ENCODE peak calls at places on chromosomes 5 and 9, in ten cellular contexts. One of them, this sample, is unnamed.

GRCh38 chr9:135980926-135981630 is 19.9 kb upstream of the UBAC1 start:
- DNase-seq in fibroblast of villous mesenchyme: no peak
- DNase-seq in LNCaP clone FGC: no peak
- DNase-seq in tibial nerve: peak
- DNase-seq in AG04450: no peak
- DNase-seq in H9: no peak
- DNase-seq in mesothelial cell of epicardium: no peak
- DNase-seq in Caco-2: no peak
- DNase-seq in left ventricle myocardium inferior: peak
- DNase-seq in psoas muscle: peak
- DNase-seq in this sample: no peak

GRCh38 chr9:114396558-114397218 is 8.9 kb upstream of the AKNA start:
- DNase-seq in fibroblast of villous mesenchyme: peak
- DNase-seq in LNCaP clone FGC: no peak
- DNase-seq in tibial nerve: no peak
- DNase-seq in AG04450: peak
- DNase-seq in H9: no peak
- DNase-seq in mesothelial cell of epicardium: no peak
- DNase-seq in Caco-2: peak
- DNase-seq in left ventricle myocardium inferior: no peak
- DNase-seq in psoas muscle: no peak
- DNase-seq in this sample: no peak

GRCh38 chr5:35780236-35780635 is 76.5 kb upstream of the IL7R start:
- DNase-seq in fibroblast of villous mesenchyme: no peak
- DNase-seq in LNCaP clone FGC: no peak
- DNase-seq in tibial nerve: no peak
- DNase-seq in AG04450: no peak
- DNase-seq in H9: no peak
- DNase-seq in mesothelial cell of epicardium: no peak
- DNase-seq in Caco-2: no peak
- DNase-seq in left ventricle myocardium inferior: no peak
- DNase-seq in psoas muscle: no peak
- DNase-seq in this sample: no peak

GRCh38 chr5:25190521-25191000 is 545.8 kb upstream of the CDH10 start:
- DNase-seq in fibroblast of villous mesenchyme: peak
- DNase-seq in LNCaP clone FGC: no peak
- DNase-seq in tibial nerve: no peak
- DNase-seq in AG04450: no peak
- DNase-seq in H9: no peak
- DNase-seq in mesothelial cell of epicardium: no peak
- DNase-seq in Caco-2: no peak
- DNase-seq in left ventricle myocardium inferior: no peak
- DNase-seq in psoas muscle: no peak
- DNase-seq in this sample: no peak

GRCh38 chr5:134455466-134455865 is 43.8 kb upstream of the CDKN2AIPNL start:
- DNase-seq in fibroblast of villous mesenchyme: no peak
- DNase-seq in LNCaP clone FGC: no peak
- DNase-seq in tibial nerve: no peak
- DNase-seq in AG04450: no peak
- DNase-seq in H9: no peak
- DNase-seq in mesothelial cell of epicardium: no peak
- DNase-seq in Caco-2: no peak
- DNase-seq in left ventricle myocardium inferior: no peak
- DNase-seq in psoas muscle: no peak
- DNase-seq in this sample: no peak

GRCh38 chr5:176497852-176498251 is 39.4 kb downstream of the RNF44 start:
- DNase-seq in fibroblast of villous mesenchyme: no peak
- DNase-seq in LNCaP clone FGC: no peak
- DNase-seq in tibial nerve: no peak
- DNase-seq in AG04450: no peak
- DNase-seq in H9: no peak
- DNase-seq in mesothelial cell of epicardium: no peak
- DNase-seq in Caco-2: no peak
- DNase-seq in left ventricle myocardium inferior: no peak
- DNase-seq in psoas muscle: no peak
- DNase-seq in this sample: no peak

GRCh38 chr5:147359551-147359950 is 124.7 kb downstream of the STK32A start:
- DNase-seq in fibroblast of villous mesenchyme: no peak
- DNase-seq in LNCaP clone FGC: no peak
- DNase-seq in tibial nerve: no peak
- DNase-seq in AG04450: no peak
- DNase-seq in H9: no peak
- DNase-seq in mesothelial cell of epicardium: no peak
- DNase-seq in Caco-2: no peak
- DNase-seq in left ventricle myocardium inferior: no peak
- DNase-seq in psoas muscle: no peak
- DNase-seq in this sample: no peak

GRCh38 chr5:98774192-98775046 is 956 bp downstream of the RGMB start:
- DNase-seq in fibroblast of villous mesenchyme: peak
- DNase-seq in LNCaP clone FGC: no peak
- DNase-seq in tibial nerve: no peak
- DNase-seq in AG04450: no peak
- DNase-seq in H9: peak
- DNase-seq in mesothelial cell of epicardium: peak
- DNase-seq in Caco-2: peak
- DNase-seq in left ventricle myocardium inferior: peak
- DNase-seq in psoas muscle: peak
- DNase-seq in this sample: no peak

GRCh38 chr5:7209583-7210139 is 186.3 kb upstream of the ADCY2 start:
- DNase-seq in fibroblast of villous mesenchyme: no peak
- DNase-seq in LNCaP clone FGC: no peak
- DNase-seq in tibial nerve: no peak
- DNase-seq in AG04450: no peak
- DNase-seq in H9: no peak
- DNase-seq in mesothelial cell of epicardium: no peak
- DNase-seq in Caco-2: no peak
- DNase-seq in left ventricle myocardium inferior: no peak
- DNase-seq in psoas muscle: no peak
- DNase-seq in this sample: no peak

DNA sequence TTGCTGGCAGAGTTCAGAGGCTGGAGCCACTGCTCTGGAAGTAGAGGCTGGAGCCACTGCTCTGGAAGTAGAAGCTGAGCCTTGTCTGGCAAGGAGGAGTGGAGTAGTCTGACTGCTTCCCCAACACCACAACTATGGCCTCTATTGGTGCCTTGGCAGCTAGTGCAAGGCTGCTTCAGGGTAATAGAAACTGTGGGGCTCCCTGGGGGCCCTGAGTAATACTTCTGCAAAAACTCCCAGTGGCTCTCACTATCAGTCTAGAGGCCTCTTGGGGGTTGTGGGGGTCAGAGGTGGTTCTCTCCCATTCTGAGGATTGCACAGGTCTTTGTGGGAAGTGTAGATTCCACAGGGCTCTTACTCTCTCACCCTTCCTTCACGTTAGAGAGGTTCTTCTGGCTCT is 629.0 kb upstream of the PTPRD start:
- DNase-seq in fibroblast of villous mesenchyme: no peak
- DNase-seq in LNCaP clone FGC: no peak
- DNase-seq in tibial nerve: no peak
- DNase-seq in AG04450: no peak
- DNase-seq in H9: no peak
- DNase-seq in mesothelial cell of epicardium: no peak
- DNase-seq in Caco-2: no peak
- DNase-seq in left ventricle myocardium inferior: no peak
- DNase-seq in psoas muscle: no peak
- DNase-seq in this sample: no peak
- TF ChIP-seq CTCF in fibroblast of villous mesenchyme: no peak
- TF ChIP-seq CTCF in LNCaP clone FGC: no peak
- TF ChIP-seq CTCF in tibial nerve: no peak
- TF ChIP-seq CTCF in AG04450: no peak
- TF ChIP-seq CTCF in H9: no peak
- TF ChIP-seq CTCF in mesothelial cell of epicardium: no peak
- TF ChIP-seq CTCF in Caco-2: no peak
- TF ChIP-seq CTCF in left ventricle myocardium inferior: no peak
- TF ChIP-seq CTCF in psoas muscle: no peak
- TF ChIP-seq CTCF in this sample: no peak

GRCh38 chr9:99561435-99562262 is 260.0 kb upstream of the NR4A3 start:
- DNase-seq in fibroblast of villous mesenchyme: no peak
- DNase-seq in LNCaP clone FGC: no peak
- DNase-seq in tibial nerve: no peak
- DNase-seq in AG04450: no peak
- DNase-seq in H9: no peak
- DNase-seq in mesothelial cell of epicardium: no peak
- DNase-seq in Caco-2: no peak
- DNase-seq in left ventricle myocardium inferior: no peak
- DNase-seq in psoas muscle: no peak
- DNase-seq in this sample: no peak

GRCh38 chr9:99562263-99562565 is 259.5 kb upstream of the NR4A3 start:
- DNase-seq in fibroblast of villous mesenchyme: no peak
- DNase-seq in LNCaP clone FGC: no peak
- DNase-seq in tibial nerve: no peak
- DNase-seq in AG04450: no peak
- DNase-seq in H9: no peak
- DNase-seq in mesothelial cell of epicardium: no peak
- DNase-seq in Caco-2: no peak
- DNase-seq in left ventricle myocardium inferior: no peak
- DNase-seq in psoas muscle: no peak
- DNase-seq in this sample: no peak

GRCh38 chr9:99560561-99560960 is 261.1 kb upstream of the NR4A3 start:
- DNase-seq in fibroblast of villous mesenchyme: no peak
- DNase-seq in LNCaP clone FGC: no peak
- DNase-seq in tibial nerve: no peak
- DNase-seq in AG04450: no peak
- DNase-seq in H9: no peak
- DNase-seq in mesothelial cell of epicardium: no peak
- DNase-seq in Caco-2: no peak
- DNase-seq in left ventricle myocardium inferior: no peak
- DNase-seq in psoas muscle: no peak
- DNase-seq in this sample: no peak

GRCh38 chr9:99565203-99565602 is 256.5 kb upstream of the NR4A3 start:
- DNase-seq in fibroblast of villous mesenchyme: no peak
- DNase-seq in LNCaP clone FGC: no peak
- DNase-seq in tibial nerve: no peak
- DNase-seq in AG04450: no peak
- DNase-seq in H9: no peak
- DNase-seq in mesothelial cell of epicardium: no peak
- DNase-seq in Caco-2: no peak
- DNase-seq in left ventricle myocardium inferior: peak
- DNase-seq in psoas muscle: no peak
- DNase-seq in this sample: no peak

DNA sequence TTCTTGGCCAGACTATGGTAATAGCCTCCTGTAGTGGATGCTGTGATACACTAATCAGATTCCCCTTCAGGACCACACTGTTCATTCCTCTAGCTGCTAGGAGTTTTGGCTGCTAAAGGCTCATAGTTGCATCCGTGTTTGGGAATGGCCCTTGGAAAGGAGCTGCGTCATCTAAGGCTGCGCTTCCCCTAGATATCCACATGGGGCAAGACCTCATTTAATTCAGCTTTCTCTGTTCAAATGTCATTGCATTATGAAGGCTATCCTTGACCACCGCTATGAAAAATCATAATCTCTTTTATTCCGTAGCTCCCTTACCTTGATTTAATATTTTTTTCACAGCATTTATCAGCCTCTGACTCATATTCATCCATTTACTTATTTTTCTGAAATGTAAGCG is 258.3 kb upstream of the NR4A3 start:
- DNase-seq in fibroblast of villous mesenchyme: no peak
- DNase-seq in LNCaP clone FGC: no peak
- DNase-seq in tibial nerve: no peak
- DNase-seq in AG04450: no peak
- DNase-seq in H9: no peak
- DNase-seq in mesothelial cell of epicardium: no peak
- DNase-seq in Caco-2: peak
- DNase-seq in left ventricle myocardium inferior: no peak
- DNase-seq in psoas muscle: no peak
- DNase-seq in this sample: no peak
- TF ChIP-seq CTCF in fibroblast of villous mesenchyme: no peak
- TF ChIP-seq CTCF in LNCaP clone FGC: peak
- TF ChIP-seq CTCF in tibial nerve: no peak
- TF ChIP-seq CTCF in AG04450: peak
- TF ChIP-seq CTCF in H9: peak
- TF ChIP-seq CTCF in mesothelial cell of epicardium: no peak
- TF ChIP-seq CTCF in Caco-2: no peak
- TF ChIP-seq CTCF in left ventricle myocardium inferior: peak
- TF ChIP-seq CTCF in psoas muscle: no peak
- TF ChIP-seq CTCF in this sample: no peak

GRCh38 chr5:2780421-2781171 is 29.1 kb upstream of the IRX2 start:
- DNase-seq in fibroblast of villous mesenchyme: no peak
- DNase-seq in LNCaP clone FGC: no peak
- DNase-seq in tibial nerve: no peak
- DNase-seq in AG04450: no peak
- DNase-seq in H9: peak
- DNase-seq in mesothelial cell of epicardium: peak
- DNase-seq in Caco-2: peak
- DNase-seq in left ventricle myocardium inferior: no peak
- DNase-seq in psoas muscle: no peak
- DNase-seq in this sample: no peak

GRCh38 chr5:2779459-2779858 is 28.0 kb upstream of the IRX2 start:
- DNase-seq in fibroblast of villous mesenchyme: no peak
- DNase-seq in LNCaP clone FGC: no peak
- DNase-seq in tibial nerve: no peak
- DNase-seq in AG04450: no peak
- DNase-seq in H9: no peak
- DNase-seq in mesothelial cell of epicardium: no peak
- DNase-seq in Caco-2: no peak
- DNase-seq in left ventricle myocardium inferior: no peak
- DNase-seq in psoas muscle: no peak
- DNase-seq in this sample: no peak

GRCh38 chr5:2782658-2783057 is 31.2 kb upstream of the IRX2 start:
- DNase-seq in fibroblast of villous mesenchyme: no peak
- DNase-seq in LNCaP clone FGC: no peak
- DNase-seq in tibial nerve: no peak
- DNase-seq in AG04450: no peak
- DNase-seq in H9: no peak
- DNase-seq in mesothelial cell of epicardium: no peak
- DNase-seq in Caco-2: no peak
- DNase-seq in left ventricle myocardium inferior: no peak
- DNase-seq in psoas muscle: no peak
- DNase-seq in this sample: no peak

GRCh38 chr5:2783223-2783622 is 31.7 kb upstream of the IRX2 start:
- DNase-seq in fibroblast of villous mesenchyme: no peak
- DNase-seq in LNCaP clone FGC: no peak
- DNase-seq in tibial nerve: no peak
- DNase-seq in AG04450: no peak
- DNase-seq in H9: no peak
- DNase-seq in mesothelial cell of epicardium: no peak
- DNase-seq in Caco-2: no peak
- DNase-seq in left ventricle myocardium inferior: no peak
- DNase-seq in psoas muscle: no peak
- DNase-seq in this sample: no peak
- TF ChIP-seq CTCF in fibroblast of villous mesenchyme: no peak
- TF ChIP-seq CTCF in LNCaP clone FGC: peak
- TF ChIP-seq CTCF in tibial nerve: no peak
- TF ChIP-seq CTCF in AG04450: no peak
- TF ChIP-seq CTCF in H9: peak
- TF ChIP-seq CTCF in mesothelial cell of epicardium: no peak
- TF ChIP-seq CTCF in Caco-2: no peak
- TF ChIP-seq CTCF in left ventricle myocardium inferior: no peak
- TF ChIP-seq CTCF in psoas muscle: no peak
- TF ChIP-seq CTCF in this sample: peak

DNA sequence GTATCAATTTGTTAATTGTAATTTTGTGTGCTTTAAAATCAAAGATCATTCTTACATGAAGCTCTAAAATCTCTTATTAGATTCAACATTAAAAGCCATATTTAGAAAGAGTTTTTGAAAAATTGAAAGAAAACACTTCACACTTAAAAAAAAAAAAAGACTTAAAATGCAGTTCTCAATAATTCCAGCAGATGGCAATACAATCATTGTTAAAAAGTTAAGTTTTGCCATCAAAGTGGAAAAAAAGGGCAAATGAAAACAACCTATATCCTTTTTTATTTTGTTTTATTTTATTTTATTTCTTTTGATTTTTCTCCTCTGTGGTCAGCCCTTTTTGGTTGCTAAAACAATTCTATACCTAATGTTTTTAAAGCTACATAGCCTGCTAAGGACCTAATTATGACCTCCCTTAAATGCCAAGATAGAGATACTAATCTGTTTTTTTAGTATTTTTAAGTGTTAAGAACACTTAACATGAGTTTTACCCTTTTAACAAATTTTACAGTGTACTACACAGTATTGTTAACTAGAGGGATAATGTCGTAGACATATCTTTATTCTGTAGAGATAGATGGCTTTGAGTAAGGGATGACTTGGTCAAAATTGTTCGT is 154.2 kb upstream of the DAB2 start:
- DNase-seq in fibroblast of villous mesenchyme: peak
- DNase-seq in LNCaP clone FGC: no peak
- DNase-seq in tibial nerve: no peak
- DNase-seq in AG04450: no peak
- DNase-seq in H9: no peak
- DNase-seq in mesothelial cell of epicardium: no peak
- DNase-seq in Caco-2: no peak
- DNase-seq in left ventricle myocardium inferior: no peak
- DNase-seq in psoas muscle: no peak
- DNase-seq in this sample: no peak
- TF ChIP-seq CTCF in fibroblast of villous mesenchyme: peak
- TF ChIP-seq CTCF in LNCaP clone FGC: peak
- TF ChIP-seq CTCF in tibial nerve: peak
- TF ChIP-seq CTCF in AG04450: peak
- TF ChIP-seq CTCF in H9: peak
- TF ChIP-seq CTCF in mesothelial cell of epicardium: peak
- TF ChIP-seq CTCF in Caco-2: peak
- TF ChIP-seq CTCF in left ventricle myocardium inferior: peak
- TF ChIP-seq CTCF in psoas muscle: peak
- TF ChIP-seq CTCF in this sample: no peak